ENCODE peak calls at places on chromosomes 2 and 18, in ten cellular contexts. H, O, S, K, T, P, C, Y, M and U are unnamed samples.

GRCh38 chr18:46672062-46672970 is 15.3 kb upstream of the LOXHD1 start:
- DNase-seq in H (no peak), O (no peak), S (peak), K (peak), T (no peak), P (no peak), C (no peak), Y (no peak), M (no peak), U (no peak)

GRCh38 chr2:88038263-88039105 is 17.1 kb downstream of the KRCC1 start:
- DNase-seq in H (no peak), O (peak), S (no peak), K (peak), T (peak), P (no peak), C (peak), Y (no peak), M (no peak), U (no peak)

GRCh38 chr2:181813963-181814565 is 77.5 kb upstream of the ITPRID2 start:
- DNase-seq in H (no peak), O (no peak), S (no peak), K (peak), T (peak), P (peak), C (peak), Y (no peak), M (no peak), U (no peak)

GRCh38 chr2:55653255-55653654 is 35.8 kb upstream of the PPP4R3B start:
- DNase-seq in H (no peak), O (no peak), S (no peak), K (no peak), T (no peak), P (no peak), C (no peak), Y (no peak), M (no peak), U (no peak)

GRCh38 chr2:127584047-127584446 is 48.6 kb downstream of the MYO7B start:
- DNase-seq in H (no peak), O (no peak), S (no peak), K (no peak), T (no peak), P (no peak), C (no peak), Y (no peak), M (no peak), U (no peak)

GRCh38 chr2:64819774-64820688 is 166.3 kb upstream of the SERTAD2 start:
- DNase-seq in H (no peak), O (no peak), S (peak), K (no peak), T (no peak), P (no peak), C (no peak), Y (no peak), M (no peak), U (peak)

GRCh38 chr2:82275599-82275998 is 1971.0 kb upstream of the LRRTM1 start:
- DNase-seq in H (no peak), O (no peak), S (no peak), K (no peak), T (no peak), P (no peak), C (no peak), Y (peak), M (no peak), U (no peak)

GRCh38 chr2:214575030-214575949 is 164.4 kb downstream of the VWC2L start:
- DNase-seq in H (no peak), O (no peak), S (no peak), K (no peak), T (no peak), P (no peak), C (no peak), Y (no peak), M (no peak), U (no peak)

GRCh38 chr2:246489-247145 is 17.2 kb downstream of the SH3YL1 start:
- DNase-seq in H (no peak), O (peak), S (peak), K (peak), T (peak), P (peak), C (peak), Y (peak), M (no peak), U (no peak)

GRCh38 chr2:227241005-227241404 is 76.6 kb downstream of the COL4A3 start:
- DNase-seq in H (no peak), O (no peak), S (no peak), K (no peak), T (no peak), P (no peak), C (no peak), Y (no peak), M (no peak), U (no peak)

GRCh38 chr2:118430510-118431187 is 342.4 kb downstream of the INSIG2 start:
- DNase-seq in H (no peak), O (peak), S (no peak), K (no peak), T (no peak), P (no peak), C (peak), Y (no peak), M (no peak), U (no peak)

GRCh38 chr2:1707771-1708351 is 36.5 kb downstream of the PXDN start:
- DNase-seq in H (peak), O (peak), S (no peak), K (peak), T (peak), P (peak), C (peak), Y (peak), M (no peak), U (no peak)

GRCh38 chr18:55869547-55869946 is 281.6 kb upstream of the TCF4 start:
- DNase-seq in H (no peak), O (no peak), S (no peak), K (no peak), T (no peak), P (no peak), C (no peak), Y (no peak), M (no peak), U (no peak)

GRCh38 chr18:8525692-8526091 is 83.5 kb upstream of the RAB12 start:
- DNase-seq in H (no peak), O (no peak), S (peak), K (no peak), T (no peak), P (no peak), C (no peak), Y (no peak), M (no peak), U (no peak)

GRCh38 chr2:166464187-166464586 is 29.9 kb downstream of the SCN7A start:
- DNase-seq in H (no peak), O (no peak), S (no peak), K (peak), T (no peak), P (no peak), C (no peak), Y (no peak), M (no peak), U (no peak)

GRCh38 chr2:129778608-129778877 is 200.9 kb upstream of the RAB6C start:
- DNase-seq in H (no peak), O (no peak), S (no peak), K (no peak), T (no peak), P (no peak), C (no peak), Y (no peak), M (no peak), U (no peak)

GRCh38 chr18:37398248-37398920 is 167.2 kb downstream of the CELF4 start:
- DNase-seq in H (no peak), O (no peak), S (no peak), K (peak), T (no peak), P (no peak), C (no peak), Y (no peak), M (no peak), U (no peak)

GRCh38 chr18:59386909-59387515 is 27.9 kb upstream of the LMAN1 start:
- DNase-seq in H (no peak), O (no peak), S (no peak), K (no peak), T (no peak), P (no peak), C (no peak), Y (no peak), M (no peak), U (no peak)

GRCh38 chr2:60094450-60094929 is 459.0 kb downstream of the BCL11A start:
- DNase-seq in H (peak), O (no peak), S (no peak), K (no peak), T (no peak), P (peak), C (no peak), Y (no peak), M (no peak), U (no peak)

GRCh38 chr2:44596537-44597320 is 235.0 kb downstream of the CAMKMT start:
- DNase-seq in H (no peak), O (no peak), S (no peak), K (no peak), T (no peak), P (no peak), C (no peak), Y (no peak), M (no peak), U (peak)

GRCh38 chr2:23073681-23074080 is 311.3 kb upstream of the KLHL29 start:
- DNase-seq in H (no peak), O (no peak), S (no peak), K (no peak), T (no peak), P (no peak), C (no peak), Y (no peak), M (no peak), U (no peak)

GRCh38 chr2:143623270-143623669 is 494.1 kb downstream of the ARHGAP15 start:
- DNase-seq in H (no peak), O (no peak), S (no peak), K (no peak), T (no peak), P (no peak), C (no peak), Y (no peak), M (no peak), U (no peak)
- TF ChIP-seq CTCF in H (no peak), O (no peak), S (no peak), K (peak), T (peak), P (no peak), C (peak), Y (no peak), M (no peak), U (no peak)

DNA sequence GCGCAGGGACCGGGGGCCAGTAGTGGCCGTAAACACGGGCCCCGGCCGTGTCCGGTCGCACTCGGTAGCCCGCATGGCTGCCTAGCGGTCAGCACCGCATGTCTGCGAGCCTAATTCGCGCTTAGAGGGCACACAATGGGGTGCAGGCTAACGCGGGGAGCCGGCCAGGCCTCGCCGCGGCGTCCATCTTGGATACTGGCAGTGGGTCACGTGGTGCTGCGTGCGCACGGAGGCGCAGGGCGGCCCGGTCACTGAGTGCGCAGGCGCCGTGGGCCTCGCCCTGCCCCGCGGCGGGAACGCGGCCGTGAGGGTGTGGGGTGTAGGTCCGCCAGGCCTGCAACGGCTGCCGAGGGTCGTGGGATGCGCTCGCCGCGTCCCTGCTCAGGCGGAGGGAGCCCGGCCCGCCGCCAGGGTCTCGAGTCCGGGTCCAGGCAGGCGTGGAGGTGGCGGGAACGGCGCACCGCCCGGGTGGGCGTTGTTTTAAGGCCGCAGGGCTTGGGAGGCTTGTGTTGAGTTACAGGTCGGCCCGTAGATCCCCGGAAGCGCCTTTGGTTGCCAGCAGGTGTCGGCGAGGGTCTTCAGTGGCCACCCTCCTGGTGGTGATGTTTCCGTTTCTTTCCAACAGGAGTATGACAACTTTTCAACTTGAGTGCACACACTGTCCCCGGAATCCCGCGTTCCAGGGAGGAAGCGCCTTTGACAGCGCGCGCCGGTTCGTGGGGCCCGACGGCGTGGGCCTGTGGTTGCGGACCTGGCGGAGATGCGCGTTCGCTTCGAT is 819 bp upstream of the HDAC4 start:
- DNase-seq in H (peak), O (peak), S (peak), K (peak), T (peak), P (peak), C (peak), Y (peak), M (peak), U (peak)
- TF ChIP-seq CTCF in H (no peak), O (no peak), S (peak), K (no peak), T (peak), P (no peak), C (no peak), Y (peak), M (peak), U (no peak)

DNA sequence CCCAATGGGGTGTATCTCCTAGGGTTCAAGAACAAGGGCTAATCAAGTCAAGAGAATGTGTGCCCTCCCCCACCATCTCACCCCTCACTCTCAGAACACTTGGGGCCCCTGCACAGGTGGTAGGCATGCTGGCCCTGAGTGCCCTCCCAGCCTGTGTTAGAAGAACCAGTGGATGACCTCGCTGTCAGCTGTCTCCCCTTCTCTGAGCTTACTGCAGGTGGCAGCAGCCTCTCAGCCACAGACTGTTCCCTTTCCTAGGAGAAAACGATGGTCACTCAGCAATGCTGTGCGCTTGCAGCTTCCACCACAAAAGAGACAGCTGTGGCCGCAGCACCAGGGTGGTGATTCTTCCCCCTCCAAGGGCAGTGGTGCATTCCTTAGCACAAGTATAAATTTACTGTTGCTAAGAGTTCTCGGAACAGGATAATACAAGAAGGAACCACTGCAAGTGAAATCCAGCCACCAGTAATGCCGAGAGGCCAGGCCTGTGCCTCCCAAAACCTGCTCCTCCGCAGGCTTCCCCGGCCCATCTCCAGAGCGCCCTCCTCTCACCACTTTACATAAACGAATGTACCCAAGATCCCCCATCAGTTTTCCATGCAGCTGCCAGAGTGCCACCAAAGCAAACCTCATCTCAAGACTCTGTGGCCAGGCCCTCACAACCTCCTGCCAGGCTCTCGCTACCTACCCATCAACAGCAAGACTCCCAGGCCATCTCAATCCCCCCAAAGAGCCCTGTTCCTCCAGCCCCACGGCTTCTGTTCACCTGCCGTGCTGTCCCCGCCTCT is 935 bp upstream of the RAMP1 start:
- DNase-seq in H (peak), O (peak), S (peak), K (peak), T (peak), P (peak), C (peak), Y (peak), M (peak), U (peak)
- TF ChIP-seq CTCF in H (peak), O (peak), S (peak), K (peak), T (peak), P (peak), C (peak), Y (peak), M (peak), U (peak)

DNA sequence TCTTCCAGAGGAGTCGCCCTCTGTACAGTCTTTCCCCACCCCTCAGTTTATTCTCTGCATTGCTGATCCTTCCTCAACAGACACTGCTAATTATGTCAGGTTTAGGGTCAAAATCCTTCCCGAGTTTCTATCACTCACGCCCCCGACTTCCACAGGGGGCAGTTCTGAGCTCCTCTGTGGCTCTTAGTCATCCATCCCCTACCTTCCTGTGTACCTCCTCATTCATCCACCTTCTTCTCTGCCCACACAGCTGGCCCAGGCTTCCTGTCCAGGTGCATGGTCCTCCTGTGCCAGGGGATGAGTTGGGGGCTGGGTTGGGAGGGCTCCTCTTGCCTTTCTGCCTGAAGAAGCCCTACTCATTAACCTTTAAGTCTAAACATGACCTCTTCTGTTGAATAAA is 202.9 kb downstream of the ARL4C start:
- DNase-seq in H (no peak), O (peak), S (peak), K (no peak), T (no peak), P (no peak), C (no peak), Y (no peak), M (no peak), U (no peak)
- TF ChIP-seq CTCF in H (no peak), O (no peak), S (peak), K (peak), T (peak), P (no peak), C (peak), Y (no peak), M (peak), U (no peak)

DNA sequence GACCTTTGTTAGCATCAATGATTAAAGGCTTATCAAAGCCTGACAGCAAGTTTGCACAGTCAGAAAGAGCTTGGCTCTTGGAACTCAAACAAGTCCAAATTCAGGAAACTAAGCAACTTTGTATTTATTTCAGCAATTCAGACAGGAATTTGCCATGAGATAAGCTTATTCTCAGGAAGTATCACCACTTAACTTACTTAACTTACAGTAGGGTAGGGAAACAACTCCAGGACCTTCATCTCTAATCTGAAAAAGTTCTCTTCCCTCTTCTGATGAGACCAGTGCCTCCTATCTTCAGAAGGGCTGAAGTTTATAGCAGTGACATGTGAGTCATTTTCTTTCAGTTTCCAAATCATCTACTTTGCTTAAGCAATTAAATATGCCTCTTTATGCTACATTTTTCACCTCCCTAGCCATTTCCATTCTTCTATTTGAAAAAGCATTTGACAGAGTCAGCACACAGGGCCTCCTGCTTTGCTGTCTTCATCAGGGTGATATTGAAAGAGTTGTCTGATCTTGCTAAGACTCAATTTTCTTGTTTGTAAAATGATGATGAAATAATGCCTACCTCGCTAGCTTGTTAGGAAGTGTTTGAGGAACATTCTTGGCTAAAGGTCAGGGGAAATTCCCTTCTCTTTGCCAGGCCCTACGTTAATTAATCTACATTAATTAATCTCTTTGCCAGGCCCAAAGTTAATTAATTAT is 389.4 kb downstream of the RND3 start:
- DNase-seq in H (no peak), O (peak), S (no peak), K (peak), T (no peak), P (no peak), C (peak), Y (no peak), M (no peak), U (no peak)
- TF ChIP-seq CTCF in H (no peak), O (peak), S (no peak), K (peak), T (peak), P (no peak), C (peak), Y (no peak), M (no peak), U (no peak)

GRCh38 chr2:239396881-239397681 is 3.7 kb downstream of the HDAC4 start:
- DNase-seq in H (peak), O (no peak), S (peak), K (no peak), T (no peak), P (no peak), C (no peak), Y (peak), M (no peak), U (no peak)
- TF ChIP-seq CTCF in H (peak), O (peak), S (peak), K (no peak), T (no peak), P (no peak), C (no peak), Y (peak), M (peak), U (peak)

GRCh38 chr2:25711641-25712369 is 38.4 kb upstream of the DTNB start:
- DNase-seq in H (no peak), O (no peak), S (no peak), K (no peak), T (no peak), P (peak), C (no peak), Y (no peak), M (no peak), U (no peak)

GRCh38 chr2:25710750-25711149 is 37.4 kb upstream of the DTNB start:
- DNase-seq in H (no peak), O (no peak), S (no peak), K (no peak), T (no peak), P (no peak), C (no peak), Y (no peak), M (no peak), U (no peak)

GRCh38 chr2:25712455-25712854 is 39.1 kb upstream of the DTNB start:
- DNase-seq in H (no peak), O (no peak), S (no peak), K (no peak), T (no peak), P (no peak), C (no peak), Y (no peak), M (no peak), U (no peak)

GRCh38 chr2:25709349-25709748 is 36.0 kb upstream of the DTNB start:
- DNase-seq in H (no peak), O (no peak), S (no peak), K (no peak), T (no peak), P (no peak), C (no peak), Y (no peak), M (no peak), U (no peak)

DNA sequence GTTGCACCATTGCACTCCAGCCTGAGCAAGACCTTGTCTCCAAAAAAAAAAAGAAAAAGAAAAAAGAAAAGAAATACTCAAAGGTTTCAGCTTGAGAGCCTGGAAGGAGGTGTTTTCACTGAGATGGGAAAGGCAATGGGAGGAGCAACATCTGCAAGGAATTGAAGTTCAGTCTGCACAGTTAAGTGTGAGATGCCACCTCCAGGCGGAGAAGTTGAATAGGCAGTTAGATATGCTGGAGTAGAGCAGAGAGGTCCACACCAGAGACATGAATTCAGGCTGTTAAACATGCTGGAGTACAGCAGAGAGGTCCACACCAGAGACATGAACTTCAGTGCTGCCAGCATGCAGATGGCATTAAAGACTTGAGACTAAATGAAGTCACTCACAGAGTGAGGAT is 41.4 kb upstream of the DTNB start:
- DNase-seq in H (no peak), O (no peak), S (no peak), K (peak), T (no peak), P (no peak), C (no peak), Y (no peak), M (no peak), U (no peak)
- TF ChIP-seq CTCF in H (no peak), O (peak), S (peak), K (no peak), T (peak), P (no peak), C (peak), Y (no peak), M (no peak), U (no peak)